ENCODE peak calls at places on chromosomes 4 and X, in nine cellular contexts. One of them, this sample, is unnamed.

GRCh38 chr4:2939383-2940243 is 23.6 kb downstream of the NOP14 start:
- DNase-seq in BE2C: no peak
- DNase-seq in NCI-H748 treated with DMSO at 0.1 percent for 48 hours: no peak
- DNase-seq in left cardiac atrium: no peak
- DNase-seq in activated naive CD8-positive, alpha-beta T cell treated with anti-CD3 and anti-CD28 coated beads, Interleukin-2, amount 10 ng/mL, durations not matched to agents 7 days and 5 days: peak; percentile 23
- DNase-seq in NCI-H526 treated with DMSO at 0.1 percent for 48 hours: no peak
- DNase-seq in AG04450: no peak
- DNase-seq in AG09319: no peak
- DNase-seq in A549: no peak
- DNase-seq in this sample: no peak

GRCh38 chr4:126899382-126899801 is 733.4 kb upstream of the INTU start:
- DNase-seq in A549: no peak
- DNase-seq in BE2C: no peak
- DNase-seq in AG09319: peak; percentile 59
- DNase-seq in NCI-H526 treated with DMSO at 0.1 percent for 48 hours: no peak
- DNase-seq in activated naive CD8-positive, alpha-beta T cell treated with anti-CD3 and anti-CD28 coated beads, Interleukin-2, amount 10 ng/mL, durations not matched to agents 7 days and 5 days: no peak
- DNase-seq in left cardiac atrium: peak; percentile 41
- DNase-seq in AG04450: peak; percentile 83
- DNase-seq in NCI-H748 treated with DMSO at 0.1 percent for 48 hours: no peak
- DNase-seq in this sample: no peak

GRCh38 chrX:386768-387575 is at the start of gene PPP2R3B:
- DNase-seq in AG04450: peak; percentile 96
- DNase-seq in BE2C: peak; percentile 94
- DNase-seq in A549: peak; percentile 99
- DNase-seq in NCI-H748 treated with DMSO at 0.1 percent for 48 hours: no peak
- DNase-seq in left cardiac atrium: peak; percentile 99
- DNase-seq in NCI-H526 treated with DMSO at 0.1 percent for 48 hours: no peak
- DNase-seq in activated naive CD8-positive, alpha-beta T cell treated with anti-CD3 and anti-CD28 coated beads, Interleukin-2, amount 10 ng/mL, durations not matched to agents 7 days and 5 days: peak; percentile 97
- DNase-seq in AG09319: peak; percentile 97
- DNase-seq in this sample: no peak

GRCh38 chr4:180372671-180373070 is 1870.5 kb upstream of the TENM3 start:
- DNase-seq in AG09319: no peak
- DNase-seq in BE2C: no peak
- DNase-seq in left cardiac atrium: no peak
- DNase-seq in NCI-H748 treated with DMSO at 0.1 percent for 48 hours: no peak
- DNase-seq in activated naive CD8-positive, alpha-beta T cell treated with anti-CD3 and anti-CD28 coated beads, Interleukin-2, amount 10 ng/mL, durations not matched to agents 7 days and 5 days: no peak
- DNase-seq in AG04450: no peak
- DNase-seq in A549: no peak
- DNase-seq in NCI-H526 treated with DMSO at 0.1 percent for 48 hours: no peak
- DNase-seq in this sample: no peak

GRCh38 chr4:113979973-113980615 is 647 bp upstream of the ARSJ start:
- DNase-seq in A549: no peak
- DNase-seq in left cardiac atrium: no peak
- DNase-seq in BE2C: no peak
- DNase-seq in AG09319: no peak
- DNase-seq in NCI-H526 treated with DMSO at 0.1 percent for 48 hours: no peak
- DNase-seq in AG04450: no peak
- DNase-seq in NCI-H748 treated with DMSO at 0.1 percent for 48 hours: no peak
- DNase-seq in activated naive CD8-positive, alpha-beta T cell treated with anti-CD3 and anti-CD28 coated beads, Interleukin-2, amount 10 ng/mL, durations not matched to agents 7 days and 5 days: no peak
- DNase-seq in this sample: no peak

GRCh38 chr4:2333916-2334644 is 72.2 kb upstream of the MXD4 start:
- DNase-seq in A549: no peak
- DNase-seq in left cardiac atrium: no peak
- DNase-seq in NCI-H526 treated with DMSO at 0.1 percent for 48 hours: no peak
- DNase-seq in NCI-H748 treated with DMSO at 0.1 percent for 48 hours: no peak
- DNase-seq in AG04450: no peak
- DNase-seq in activated naive CD8-positive, alpha-beta T cell treated with anti-CD3 and anti-CD28 coated beads, Interleukin-2, amount 10 ng/mL, durations not matched to agents 7 days and 5 days: no peak
- DNase-seq in BE2C: no peak
- DNase-seq in AG09319: no peak
- DNase-seq in this sample: no peak

GRCh38 chr4:99462875-99463464 is 27.8 kb upstream of the ADH7 start:
- DNase-seq in A549: peak; percentile 53
- DNase-seq in activated naive CD8-positive, alpha-beta T cell treated with anti-CD3 and anti-CD28 coated beads, Interleukin-2, amount 10 ng/mL, durations not matched to agents 7 days and 5 days: no peak
- DNase-seq in AG04450: peak; percentile 39
- DNase-seq in NCI-H526 treated with DMSO at 0.1 percent for 48 hours: peak; percentile 46
- DNase-seq in left cardiac atrium: peak; percentile 29
- DNase-seq in NCI-H748 treated with DMSO at 0.1 percent for 48 hours: peak; percentile 26
- DNase-seq in BE2C: peak; percentile 55
- DNase-seq in AG09319: peak; percentile 56
- DNase-seq in this sample: peak; percentile 51

GRCh38 chr4:154740462-154740861 is 3.3 kb upstream of the LRAT start:
- DNase-seq in AG09319: no peak
- DNase-seq in left cardiac atrium: no peak
- DNase-seq in NCI-H526 treated with DMSO at 0.1 percent for 48 hours: no peak
- DNase-seq in activated naive CD8-positive, alpha-beta T cell treated with anti-CD3 and anti-CD28 coated beads, Interleukin-2, amount 10 ng/mL, durations not matched to agents 7 days and 5 days: no peak
- DNase-seq in AG04450: no peak
- DNase-seq in NCI-H748 treated with DMSO at 0.1 percent for 48 hours: no peak
- DNase-seq in A549: no peak
- DNase-seq in BE2C: no peak
- DNase-seq in this sample: no peak

GRCh38 chr4:89549907-89550306 is 242.3 kb upstream of the GPRIN3 start:
- DNase-seq in NCI-H526 treated with DMSO at 0.1 percent for 48 hours: no peak
- DNase-seq in NCI-H748 treated with DMSO at 0.1 percent for 48 hours: no peak
- DNase-seq in BE2C: no peak
- DNase-seq in AG04450: peak; percentile 30
- DNase-seq in left cardiac atrium: no peak
- DNase-seq in A549: no peak
- DNase-seq in activated naive CD8-positive, alpha-beta T cell treated with anti-CD3 and anti-CD28 coated beads, Interleukin-2, amount 10 ng/mL, durations not matched to agents 7 days and 5 days: no peak
- DNase-seq in AG09319: peak; percentile 71
- DNase-seq in this sample: no peak

GRCh38 chrX:149312936-149313432 is 192.1 kb downstream of the IDS start:
- DNase-seq in NCI-H748 treated with DMSO at 0.1 percent for 48 hours: no peak
- DNase-seq in AG09319: no peak
- DNase-seq in AG04450: no peak
- DNase-seq in BE2C: no peak
- DNase-seq in activated naive CD8-positive, alpha-beta T cell treated with anti-CD3 and anti-CD28 coated beads, Interleukin-2, amount 10 ng/mL, durations not matched to agents 7 days and 5 days: no peak
- DNase-seq in NCI-H526 treated with DMSO at 0.1 percent for 48 hours: no peak
- DNase-seq in left cardiac atrium: no peak
- DNase-seq in A549: no peak
- DNase-seq in this sample: no peak

GRCh38 chr4:180832086-180832485 is 1411.1 kb upstream of the TENM3 start:
- DNase-seq in activated naive CD8-positive, alpha-beta T cell treated with anti-CD3 and anti-CD28 coated beads, Interleukin-2, amount 10 ng/mL, durations not matched to agents 7 days and 5 days: no peak
- DNase-seq in BE2C: no peak
- DNase-seq in A549: no peak
- DNase-seq in NCI-H526 treated with DMSO at 0.1 percent for 48 hours: no peak
- DNase-seq in left cardiac atrium: no peak
- DNase-seq in AG04450: no peak
- DNase-seq in NCI-H748 treated with DMSO at 0.1 percent for 48 hours: no peak
- DNase-seq in AG09319: no peak
- DNase-seq in this sample: no peak

GRCh38 chrX:12958059-12958458 is 16.9 kb upstream of the TMSB4X start:
- DNase-seq in BE2C: no peak
- DNase-seq in NCI-H526 treated with DMSO at 0.1 percent for 48 hours: no peak
- DNase-seq in AG04450: no peak
- DNase-seq in NCI-H748 treated with DMSO at 0.1 percent for 48 hours: no peak
- DNase-seq in activated naive CD8-positive, alpha-beta T cell treated with anti-CD3 and anti-CD28 coated beads, Interleukin-2, amount 10 ng/mL, durations not matched to agents 7 days and 5 days: no peak
- DNase-seq in AG09319: no peak
- DNase-seq in A549: no peak
- DNase-seq in left cardiac atrium: no peak
- DNase-seq in this sample: no peak

GRCh38 chr4:152968806-152969394 is 32.8 kb downstream of the FHDC1 start:
- DNase-seq in BE2C: no peak
- DNase-seq in NCI-H526 treated with DMSO at 0.1 percent for 48 hours: no peak
- DNase-seq in NCI-H748 treated with DMSO at 0.1 percent for 48 hours: no peak
- DNase-seq in left cardiac atrium: no peak
- DNase-seq in activated naive CD8-positive, alpha-beta T cell treated with anti-CD3 and anti-CD28 coated beads, Interleukin-2, amount 10 ng/mL, durations not matched to agents 7 days and 5 days: no peak
- DNase-seq in AG09319: no peak
- DNase-seq in AG04450: no peak
- DNase-seq in A549: no peak
- DNase-seq in this sample: no peak

GRCh38 chr4:75490155-75490554 is 24.0 kb downstream of the RCHY1 start:
- DNase-seq in AG04450: peak; percentile 7
- DNase-seq in AG09319: no peak
- DNase-seq in NCI-H526 treated with DMSO at 0.1 percent for 48 hours: no peak
- DNase-seq in BE2C: no peak
- DNase-seq in activated naive CD8-positive, alpha-beta T cell treated with anti-CD3 and anti-CD28 coated beads, Interleukin-2, amount 10 ng/mL, durations not matched to agents 7 days and 5 days: no peak
- DNase-seq in NCI-H748 treated with DMSO at 0.1 percent for 48 hours: peak; percentile 6
- DNase-seq in left cardiac atrium: no peak
- DNase-seq in A549: no peak
- DNase-seq in this sample: peak; percentile 44

GRCh38 chr4:1039493-1040343 is 28.3 kb downstream of the FGFRL1 start:
- DNase-seq in activated naive CD8-positive, alpha-beta T cell treated with anti-CD3 and anti-CD28 coated beads, Interleukin-2, amount 10 ng/mL, durations not matched to agents 7 days and 5 days: no peak
- DNase-seq in NCI-H526 treated with DMSO at 0.1 percent for 48 hours: peak; percentile 24
- DNase-seq in NCI-H748 treated with DMSO at 0.1 percent for 48 hours: no peak
- DNase-seq in A549: no peak
- DNase-seq in BE2C: no peak
- DNase-seq in AG04450: no peak
- DNase-seq in left cardiac atrium: peak; percentile 65
- DNase-seq in AG09319: no peak
- DNase-seq in this sample: no peak

GRCh38 chrX:7233632-7234406 is 85.9 kb upstream of the PUDP start:
- DNase-seq in AG09319: no peak
- DNase-seq in left cardiac atrium: no peak
- DNase-seq in NCI-H526 treated with DMSO at 0.1 percent for 48 hours: peak; percentile 4
- DNase-seq in NCI-H748 treated with DMSO at 0.1 percent for 48 hours: no peak
- DNase-seq in activated naive CD8-positive, alpha-beta T cell treated with anti-CD3 and anti-CD28 coated beads, Interleukin-2, amount 10 ng/mL, durations not matched to agents 7 days and 5 days: no peak
- DNase-seq in A549: no peak
- DNase-seq in AG04450: no peak
- DNase-seq in BE2C: no peak
- DNase-seq in this sample: no peak

GRCh38 chr4:114272226-114272625 is 292.8 kb upstream of the ARSJ start:
- DNase-seq in BE2C: no peak
- DNase-seq in AG09319: peak; percentile 91
- DNase-seq in activated naive CD8-positive, alpha-beta T cell treated with anti-CD3 and anti-CD28 coated beads, Interleukin-2, amount 10 ng/mL, durations not matched to agents 7 days and 5 days: no peak
- DNase-seq in AG04450: peak; percentile 89
- DNase-seq in A549: peak; percentile 4
- DNase-seq in NCI-H748 treated with DMSO at 0.1 percent for 48 hours: no peak
- DNase-seq in left cardiac atrium: no peak
- DNase-seq in NCI-H526 treated with DMSO at 0.1 percent for 48 hours: no peak
- DNase-seq in this sample: no peak

GRCh38 chrX:152949114-152949513 is 44.8 kb downstream of the PNMA5 start:
- DNase-seq in A549: no peak
- DNase-seq in left cardiac atrium: no peak
- DNase-seq in NCI-H526 treated with DMSO at 0.1 percent for 48 hours: no peak
- DNase-seq in NCI-H748 treated with DMSO at 0.1 percent for 48 hours: no peak
- DNase-seq in AG09319: no peak
- DNase-seq in activated naive CD8-positive, alpha-beta T cell treated with anti-CD3 and anti-CD28 coated beads, Interleukin-2, amount 10 ng/mL, durations not matched to agents 7 days and 5 days: no peak
- DNase-seq in BE2C: no peak
- DNase-seq in AG04450: no peak
- DNase-seq in this sample: no peak

GRCh38 chr4:139603576-139604387 is 47.8 kb upstream of the SETD7 start:
- DNase-seq in left cardiac atrium: no peak
- DNase-seq in NCI-H748 treated with DMSO at 0.1 percent for 48 hours: peak; percentile 3
- DNase-seq in BE2C: peak; percentile 62
- DNase-seq in NCI-H526 treated with DMSO at 0.1 percent for 48 hours: peak; percentile 33
- DNase-seq in activated naive CD8-positive, alpha-beta T cell treated with anti-CD3 and anti-CD28 coated beads, Interleukin-2, amount 10 ng/mL, durations not matched to agents 7 days and 5 days: no peak
- DNase-seq in AG04450: no peak
- DNase-seq in AG09319: no peak
- DNase-seq in A549: peak; percentile 38
- DNase-seq in this sample: peak; percentile 36

GRCh38 chrX:28582494-28582893 is 4.8 kb upstream of the IL1RAPL1 start:
- DNase-seq in NCI-H526 treated with DMSO at 0.1 percent for 48 hours: peak; percentile 91
- DNase-seq in AG04450: peak; percentile 8
- DNase-seq in AG09319: no peak
- DNase-seq in activated naive CD8-positive, alpha-beta T cell treated with anti-CD3 and anti-CD28 coated beads, Interleukin-2, amount 10 ng/mL, durations not matched to agents 7 days and 5 days: no peak
- DNase-seq in NCI-H748 treated with DMSO at 0.1 percent for 48 hours: no peak
- DNase-seq in left cardiac atrium: no peak
- DNase-seq in BE2C: no peak
- DNase-seq in A549: no peak
- DNase-seq in this sample: no peak

GRCh38 chr4:128635141-128635911 is 174.2 kb upstream of the JADE1 start:
- DNase-seq in AG04450: peak; percentile 43
- DNase-seq in BE2C: no peak
- DNase-seq in A549: peak; percentile 64
- DNase-seq in NCI-H748 treated with DMSO at 0.1 percent for 48 hours: peak; percentile 56
- DNase-seq in activated naive CD8-positive, alpha-beta T cell treated with anti-CD3 and anti-CD28 coated beads, Interleukin-2, amount 10 ng/mL, durations not matched to agents 7 days and 5 days: no peak
- DNase-seq in AG09319: no peak
- DNase-seq in NCI-H526 treated with DMSO at 0.1 percent for 48 hours: no peak
- DNase-seq in left cardiac atrium: peak; percentile 94
- DNase-seq in this sample: peak; percentile 33

GRCh38 chr4:5162909-5163508 is 111.7 kb downstream of the STK32B start:
- DNase-seq in AG04450: no peak
- DNase-seq in NCI-H526 treated with DMSO at 0.1 percent for 48 hours: no peak
- DNase-seq in A549: no peak
- DNase-seq in AG09319: no peak
- DNase-seq in left cardiac atrium: no peak
- DNase-seq in NCI-H748 treated with DMSO at 0.1 percent for 48 hours: no peak
- DNase-seq in BE2C: no peak
- DNase-seq in activated naive CD8-positive, alpha-beta T cell treated with anti-CD3 and anti-CD28 coated beads, Interleukin-2, amount 10 ng/mL, durations not matched to agents 7 days and 5 days: no peak
- DNase-seq in this sample: no peak

GRCh38 chrX:16267431-16267830 is 100.2 kb downstream of the MAGEB17 start:
- DNase-seq in BE2C: no peak
- DNase-seq in NCI-H526 treated with DMSO at 0.1 percent for 48 hours: no peak
- DNase-seq in AG04450: no peak
- DNase-seq in NCI-H748 treated with DMSO at 0.1 percent for 48 hours: no peak
- DNase-seq in A549: no peak
- DNase-seq in AG09319: no peak
- DNase-seq in activated naive CD8-positive, alpha-beta T cell treated with anti-CD3 and anti-CD28 coated beads, Interleukin-2, amount 10 ng/mL, durations not matched to agents 7 days and 5 days: no peak
- DNase-seq in left cardiac atrium: no peak
- DNase-seq in this sample: no peak

GRCh38 chr4:10441512-10441911 is 15.7 kb downstream of the ZNF518B start:
- DNase-seq in NCI-H748 treated with DMSO at 0.1 percent for 48 hours: no peak
- DNase-seq in A549: no peak
- DNase-seq in left cardiac atrium: no peak
- DNase-seq in AG09319: no peak
- DNase-seq in NCI-H526 treated with DMSO at 0.1 percent for 48 hours: no peak
- DNase-seq in AG04450: no peak
- DNase-seq in activated naive CD8-positive, alpha-beta T cell treated with anti-CD3 and anti-CD28 coated beads, Interleukin-2, amount 10 ng/mL, durations not matched to agents 7 days and 5 days: no peak
- DNase-seq in BE2C: no peak
- DNase-seq in this sample: no peak

GRCh38 chrX:65582450-65583082 is 48.0 kb upstream of the LAS1L start:
- DNase-seq in left cardiac atrium: no peak
- DNase-seq in A549: no peak
- DNase-seq in activated naive CD8-positive, alpha-beta T cell treated with anti-CD3 and anti-CD28 coated beads, Interleukin-2, amount 10 ng/mL, durations not matched to agents 7 days and 5 days: no peak
- DNase-seq in AG04450: no peak
- DNase-seq in BE2C: no peak
- DNase-seq in AG09319: no peak
- DNase-seq in NCI-H748 treated with DMSO at 0.1 percent for 48 hours: no peak
- DNase-seq in NCI-H526 treated with DMSO at 0.1 percent for 48 hours: peak; percentile 1
- DNase-seq in this sample: no peak

GRCh38 chr4:73832651-73833237 is 3.7 kb upstream of the CXCL6 start:
- DNase-seq in NCI-H748 treated with DMSO at 0.1 percent for 48 hours: no peak
- DNase-seq in BE2C: no peak
- DNase-seq in AG09319: no peak
- DNase-seq in activated naive CD8-positive, alpha-beta T cell treated with anti-CD3 and anti-CD28 coated beads, Interleukin-2, amount 10 ng/mL, durations not matched to agents 7 days and 5 days: no peak
- DNase-seq in A549: no peak
- DNase-seq in AG04450: no peak
- DNase-seq in left cardiac atrium: no peak
- DNase-seq in NCI-H526 treated with DMSO at 0.1 percent for 48 hours: no peak
- DNase-seq in this sample: no peak

GRCh38 chrX:104330966-104331365 is 76.2 kb upstream of the ESX1 start:
- DNase-seq in activated naive CD8-positive, alpha-beta T cell treated with anti-CD3 and anti-CD28 coated beads, Interleukin-2, amount 10 ng/mL, durations not matched to agents 7 days and 5 days: no peak
- DNase-seq in left cardiac atrium: no peak
- DNase-seq in AG09319: no peak
- DNase-seq in NCI-H748 treated with DMSO at 0.1 percent for 48 hours: no peak
- DNase-seq in AG04450: no peak
- DNase-seq in BE2C: no peak
- DNase-seq in NCI-H526 treated with DMSO at 0.1 percent for 48 hours: no peak
- DNase-seq in A549: no peak
- DNase-seq in this sample: no peak

GRCh38 chrX:135556055-135556454 is 35.6 kb downstream of the INTS6L start:
- DNase-seq in AG09319: no peak
- DNase-seq in A549: no peak
- DNase-seq in left cardiac atrium: no peak
- DNase-seq in NCI-H748 treated with DMSO at 0.1 percent for 48 hours: no peak
- DNase-seq in activated naive CD8-positive, alpha-beta T cell treated with anti-CD3 and anti-CD28 coated beads, Interleukin-2, amount 10 ng/mL, durations not matched to agents 7 days and 5 days: no peak
- DNase-seq in BE2C: no peak
- DNase-seq in NCI-H526 treated with DMSO at 0.1 percent for 48 hours: no peak
- DNase-seq in AG04450: no peak
- DNase-seq in this sample: no peak

GRCh38 chrX:121642415-121642814 is 595.0 kb downstream of the GLUD2 start:
- DNase-seq in left cardiac atrium: no peak
- DNase-seq in activated naive CD8-positive, alpha-beta T cell treated with anti-CD3 and anti-CD28 coated beads, Interleukin-2, amount 10 ng/mL, durations not matched to agents 7 days and 5 days: no peak
- DNase-seq in AG09319: peak; percentile 38
- DNase-seq in A549: no peak
- DNase-seq in NCI-H748 treated with DMSO at 0.1 percent for 48 hours: no peak
- DNase-seq in NCI-H526 treated with DMSO at 0.1 percent for 48 hours: no peak
- DNase-seq in BE2C: no peak
- DNase-seq in AG04450: no peak
- DNase-seq in this sample: no peak

GRCh38 chr4:74588350-74588749 is 143.4 kb downstream of the AREG start:
- DNase-seq in A549: no peak
- DNase-seq in AG09319: no peak
- DNase-seq in AG04450: no peak
- DNase-seq in BE2C: no peak
- DNase-seq in left cardiac atrium: no peak
- DNase-seq in NCI-H526 treated with DMSO at 0.1 percent for 48 hours: no peak
- DNase-seq in activated naive CD8-positive, alpha-beta T cell treated with anti-CD3 and anti-CD28 coated beads, Interleukin-2, amount 10 ng/mL, durations not matched to agents 7 days and 5 days: no peak
- DNase-seq in NCI-H748 treated with DMSO at 0.1 percent for 48 hours: no peak
- DNase-seq in this sample: no peak

GRCh38 chr4:77045490-77045889 is 30.3 kb downstream of the CCNI start:
- DNase-seq in AG09319: no peak
- DNase-seq in NCI-H526 treated with DMSO at 0.1 percent for 48 hours: no peak
- DNase-seq in A549: no peak
- DNase-seq in NCI-H748 treated with DMSO at 0.1 percent for 48 hours: no peak
- DNase-seq in activated naive CD8-positive, alpha-beta T cell treated with anti-CD3 and anti-CD28 coated beads, Interleukin-2, amount 10 ng/mL, durations not matched to agents 7 days and 5 days: no peak
- DNase-seq in AG04450: no peak
- DNase-seq in left cardiac atrium: no peak
- DNase-seq in BE2C: no peak
- DNase-seq in this sample: no peak